ENCODE peak calls at places on chromosomes 11 and 22, in eight cellular contexts. N is NCI-H748 treated with DMSO at 0.1 percent for 48 hours; B is cardiac muscle cell; S is KBM-7; V is stimulated activated CD4-positive, alpha-beta T cell treated with anti-CD3 and anti-CD28 coated beads, Interleukin-4, amount 100 ng/mL, for 48 hours; D is CD4-positive, alpha-beta memory T cell; L is activated B cell treated with CpG ODN at 0.5 μM for 24 hours; F is LoVo. C is an unnamed sample.

GRCh38 chr11:24723231-24723630 is 226.4 kb downstream of the LUZP2 start:
- DNase-seq in D (no peak), S (no peak), L (no peak), B (no peak), N (no peak), F (no peak), V (no peak), C (no peak)

GRCh38 chr11:14499178-14499559 is 442 bp downstream of the COPB1 start:
- DNase-seq in S (peak; percentile 26), N (no peak), V (peak; percentile 16), F (peak; percentile 16), L (no peak), D (no peak), B (peak; percentile 35), C (no peak)

GRCh38 chr11:76298255-76298654 is 82.7 kb downstream of the THAP12 start:
- DNase-seq in B (no peak), V (no peak), N (no peak), F (no peak), S (no peak), L (no peak), D (no peak), C (no peak)

GRCh38 chr11:86809561-86809960 is 9.2 kb downstream of the PRSS23 start:
- DNase-seq in F (no peak), D (no peak), V (no peak), L (no peak), N (no peak), B (no peak), S (no peak), C (no peak)

GRCh38 chr11:3156282-3156660 is 8.8 kb downstream of the OSBPL5 start:
- DNase-seq in F (no peak), B (no peak), N (no peak), L (no peak), D (no peak), S (no peak), V (no peak), C (no peak)

GRCh38 chr11:113690619-113691569 is 15.2 kb downstream of the TMPRSS5 start:
- DNase-seq in B (no peak), V (peak; percentile 26), F (peak; percentile 91), S (peak; percentile 5), N (no peak), L (no peak), D (no peak), C (no peak)

GRCh38 chr11:118396097-118396501 is 5.3 kb upstream of the ATP5MG start:
- DNase-seq in D (peak; percentile 43), V (no peak), L (no peak), B (no peak), F (no peak), N (no peak), S (no peak), C (no peak)

GRCh38 chr22:45096256-45096907 is 67.3 kb upstream of the NUP50 start:
- DNase-seq in L (no peak), F (peak; percentile 67), V (peak; percentile 42), B (peak; percentile 73), N (peak; percentile 48), D (peak; percentile 10), S (peak; percentile 73), C (no peak)

GRCh38 chr11:44823920-44824704 is 97.3 kb downstream of the TSPAN18 start:
- DNase-seq in S (no peak), D (no peak), V (no peak), F (no peak), N (no peak), L (no peak), B (peak; percentile 51), C (no peak)

GRCh38 chr22:37259540-37260029 is 15.5 kb upstream of the RAC2 start:
- DNase-seq in L (no peak), V (no peak), B (peak; percentile 68), D (no peak), F (no peak), N (no peak), S (peak; percentile 70), C (no peak)

GRCh38 chr11:126636911-126637799 is 281.7 kb downstream of the ST3GAL4 start:
- DNase-seq in S (no peak), V (no peak), B (no peak), N (no peak), F (no peak), D (no peak), L (no peak), C (no peak)

GRCh38 chr11:45736424-45736823 is 68.5 kb upstream of the SLC35C1 start:
- DNase-seq in B (no peak), N (no peak), L (no peak), F (peak; percentile 5), D (no peak), V (no peak), S (no peak), C (no peak)

GRCh38 chr11:12864316-12865156 is 144.6 kb upstream of the RASSF10 start:
- DNase-seq in L (no peak), D (no peak), V (no peak), B (peak; percentile 31), N (peak; percentile 91), S (peak; percentile 34), F (no peak), C (no peak)

GRCh38 chr11:126645206-126645605 is 289.7 kb downstream of the ST3GAL4 start:
- DNase-seq in F (no peak), S (no peak), B (no peak), N (no peak), D (no peak), L (no peak), V (no peak), C (no peak)

GRCh38 chr11:131002145-131002544 is 85.9 kb upstream of the SNX19 start:
- DNase-seq in L (no peak), F (no peak), V (no peak), B (no peak), D (no peak), N (no peak), S (no peak), C (no peak)

GRCh38 chr11:35811783-35812182 is 132.1 kb upstream of the LDLRAD3 start:
- DNase-seq in S (peak; percentile 86), V (no peak), B (no peak), D (no peak), L (no peak), N (no peak), F (no peak), C (no peak)

GRCh38 chr22:32781695-32782094 is 19.8 kb upstream of the TIMP3 start:
- DNase-seq in L (no peak), N (no peak), B (no peak), D (no peak), F (no peak), V (no peak), S (no peak), C (no peak)

GRCh38 chr11:37811349-37811748 is 1213.3 kb upstream of the RAG2 start:
- DNase-seq in L (no peak), B (no peak), V (no peak), F (no peak), D (no peak), N (no peak), S (no peak), C (no peak)

GRCh38 chr22:50123119-50123518 is 33.3 kb downstream of the MOV10L1 start:
- DNase-seq in S (no peak), B (no peak), D (no peak), L (no peak), N (no peak), V (no peak), F (no peak), C (no peak)

GRCh38 chr11:4645974-4646373 is 2.2 kb downstream of the OR51E1 start:
- DNase-seq in D (no peak), N (no peak), L (no peak), V (no peak), B (no peak), F (no peak), S (no peak), C (no peak)

GRCh38 chr11:59221438-59221837 is 8.7 kb upstream of the MPEG1 start:
- DNase-seq in D (no peak), N (no peak), S (no peak), V (no peak), L (no peak), F (no peak), B (no peak), C (no peak)

GRCh38 chr11:115869780-115870431 is 365.7 kb upstream of the CADM1 start:
- DNase-seq in S (peak; percentile 11), N (no peak), L (no peak), F (no peak), V (no peak), D (no peak), B (peak; percentile 60), C (no peak)

GRCh38 chr11:91630916-91631673 is 593.5 kb upstream of the FAT3 start:
- DNase-seq in L (no peak), S (no peak), N (no peak), B (no peak), D (no peak), F (no peak), V (no peak), C (no peak)

GRCh38 chr22:39392341-39392948 is 7.1 kb upstream of the TAB1 start:
- DNase-seq in D (no peak), L (no peak), V (no peak), B (no peak), F (no peak), N (no peak), S (no peak), C (no peak)

GRCh38 chr11:11329062-11329806 is 23.8 kb downstream of the CSNK2A3 start:
- DNase-seq in B (peak; percentile 39), L (no peak), N (no peak), S (no peak), F (no peak), D (no peak), V (no peak), C (no peak)

GRCh38 chr22:45329536-45329936 is 19.8 kb downstream of the FAM118A start:
- DNase-seq in F (no peak), V (no peak), D (no peak), L (no peak), S (no peak), N (no peak), B (no peak), C (no peak)

GRCh38 chr22:39349506-39349966 is 255 bp upstream of the SYNGR1 start:
- DNase-seq in L (peak; percentile 47), D (peak; percentile 12), N (no peak), V (no peak), F (no peak), S (no peak), B (peak; percentile 71), C (no peak)

GRCh38 chr11:62994775-62995174 is 10.0 kb upstream of the SLC22A6 start:
- DNase-seq in F (no peak), B (no peak), L (no peak), N (no peak), D (no peak), S (no peak), V (no peak), C (no peak)

GRCh38 chr11:11407738-11408084 is 54.7 kb upstream of the CSNK2A3 start:
- DNase-seq in V (no peak), D (no peak), N (no peak), S (no peak), L (no peak), B (no peak), F (no peak), C (no peak)

GRCh38 chr11:102727890-102728289 is 3.1 kb upstream of the MMP8 start:
- DNase-seq in S (no peak), F (no peak), N (no peak), B (no peak), D (no peak), L (no peak), V (no peak), C (no peak)

GRCh38 chr11:64358907-64359711 is at the start of gene RPS6KA4:
- DNase-seq in D (no peak), S (peak; percentile 43), L (peak; percentile 55), N (no peak), V (no peak), B (peak; percentile 84), F (peak; percentile 68), C (no peak)

GRCh38 chr11:132158091-132158490 is 787.7 kb downstream of the NTM start:
- DNase-seq in B (peak; percentile 4), L (no peak), V (no peak), F (peak; percentile 7), N (peak; percentile 29), D (no peak), S (peak; percentile 9), C (no peak)

GRCh38 chr11:102912482-102912830 is 37.7 kb upstream of the MMP12 start:
- DNase-seq in F (no peak), S (no peak), B (no peak), V (no peak), L (no peak), D (no peak), N (no peak), C (no peak)

GRCh38 chr11:67264886-67265632 is 1.2 kb upstream of the GRK2 start:
- DNase-seq in L (no peak), V (no peak), D (no peak), F (no peak), B (no peak), N (no peak), S (no peak), C (no peak)